ENCODE peak calls at places on chromosomes 4 and X, in five cellular contexts. W is occipital lobe, L is midbrain, E is renal cortical epithelial cell, I is KG1. T is an unnamed sample.
A peak's percentile ranks its signal among the peaks of the same experiment; 100 is the strongest.

GRCh38 chr4:20217951-20218350 is 33.8 kb upstream of the SLIT2 start:
- DNase-seq in W (no peak), L (no peak), E (no peak), I (no peak), T (no peak)

GRCh38 chrX:25968920-25969319 is 169.2 kb upstream of the MAGEB18 start:
- DNase-seq in W (no peak), L (no peak), E (peak; percentile 4), I (peak; percentile 2), T (no peak)

GRCh38 chr4:46889410-46889809 is 19.6 kb downstream of the COX7B2 start:
- DNase-seq in W (no peak), L (no peak), E (no peak), I (no peak), T (no peak)

GRCh38 chr4:48710446-48711209 is 69.5 kb downstream of the FRYL start:
- DNase-seq in W (no peak), L (no peak), E (no peak), I (no peak), T (no peak)

GRCh38 chr4:69818060-69818639 is 41.8 kb downstream of the SULT1E1 start:
- DNase-seq in W (no peak), L (no peak), E (no peak), I (no peak), T (no peak)

GRCh38 chr4:34181311-34181808 is 2063.0 kb downstream of the ARAP2 start:
- DNase-seq in W (no peak), L (no peak), E (peak; percentile 94), I (no peak), T (no peak)

GRCh38 chr4:79964715-79965345 is 108.2 kb downstream of the ANTXR2 start:
- DNase-seq in W (no peak), L (peak; percentile 51), E (peak; percentile 33), I (no peak), T (no peak)

GRCh38 chr4:8509311-8509950 is 68.9 kb downstream of the TRMT44 start:
- DNase-seq in W (no peak), L (no peak), E (no peak), I (no peak), T (no peak)

GRCh38 chrX:119672252-119672825 is 20.6 kb downstream of the SEPTIN6 start:
- DNase-seq in W (no peak), L (no peak), E (no peak), I (no peak), T (no peak)

GRCh38 chr4:38667005-38667771 is 3.2 kb downstream of the KLF3 start:
- DNase-seq in W (peak; percentile 61), L (peak; percentile 83), E (peak; percentile 99), I (peak; percentile 61), T (peak; percentile 86)

GRCh38 chrX:16082470-16083085 is 40.8 kb upstream of the GRPR start:
- DNase-seq in W (no peak), L (no peak), E (no peak), I (no peak), T (no peak)

GRCh38 chr4:85543832-85544231 is 68.9 kb downstream of the ARHGAP24 start:
- DNase-seq in W (no peak), L (no peak), E (peak; percentile 27), I (no peak), T (no peak)

GRCh38 chrX:111100191-111100590 is 4.2 kb downstream of the PAK3 start:
- DNase-seq in W (no peak), L (peak; percentile 7), E (peak; percentile 21), I (no peak), T (peak; percentile 1)

GRCh38 chrX:69126642-69127041 is 38.6 kb downstream of the PJA1 start:
- DNase-seq in W (no peak), L (no peak), E (peak; percentile 30), I (no peak), T (no peak)

GRCh38 chr4:147994076-147994475 is 262.2 kb downstream of the ARHGAP10 start:
- DNase-seq in W (no peak), L (no peak), E (no peak), I (no peak), T (no peak)

GRCh38 chr4:1547863-1548637 is 136.1 kb downstream of the FAM53A start:
- DNase-seq in W (no peak), L (no peak), E (no peak), I (no peak), T (no peak)

GRCh38 chr4:89586318-89586717 is 250.6 kb downstream of the SNCA start:
- DNase-seq in W (no peak), L (no peak), E (no peak), I (no peak), T (no peak)